ENCODE peak calls at places on chromosomes 5 and 9, in six cellular contexts. J, E, Z, B, Y and G are unnamed samples.

GRCh38 chr5:1542755-1543154 is 19.0 kb upstream of the LPCAT1 start:
- DNase-seq in Y (no peak), E (peak), B (no peak), Z (no peak), J (no peak), G (no peak)

GRCh38 chr9:16867571-16868311 is 2.7 kb downstream of the BNC2 start:
- DNase-seq in Z (no peak), Y (no peak), B (no peak), E (peak), J (no peak), G (no peak)

GRCh38 chr5:6495433-6496206 is 47.0 kb downstream of the UBE2QL1 start:
- DNase-seq in J (no peak), Y (peak), Z (no peak), E (no peak), B (no peak), G (no peak)

GRCh38 chr5:23820764-23821471 is 313.5 kb downstream of the PRDM9 start:
- DNase-seq in J (no peak), Y (peak), Z (peak), B (no peak), E (peak), G (peak)

GRCh38 chr9:89720721-89721660 is 116.2 kb downstream of the GADD45G start:
- DNase-seq in Y (no peak), J (no peak), Z (no peak), B (no peak), E (peak), G (no peak)

GRCh38 chr5:179620293-179620692 is 3.2 kb downstream of the HNRNPH1 start:
- DNase-seq in B (no peak), Y (no peak), J (no peak), Z (no peak), E (peak), G (no peak)

GRCh38 chr5:89437450-89438435 is 554.8 kb upstream of the MEF2C start:
- DNase-seq in Z (peak), J (no peak), E (no peak), B (no peak), Y (no peak), G (peak)

GRCh38 chr5:87121315-87122170 is 146.1 kb upstream of the RASA1 start:
- DNase-seq in Z (no peak), J (no peak), B (no peak), Y (no peak), E (peak), G (no peak)

GRCh38 chr5:39503148-39503547 is 78.4 kb upstream of the DAB2 start:
- DNase-seq in Z (no peak), J (no peak), B (no peak), E (peak), Y (no peak), G (no peak)

GRCh38 chr5:77777911-77778310 is 1.8 kb upstream of the TBCA start:
- DNase-seq in E (no peak), J (no peak), Z (no peak), Y (no peak), B (no peak), G (no peak)

GRCh38 chr5:32713396-32714381 is 2.6 kb downstream of the NPR3 start:
- DNase-seq in Y (no peak), Z (no peak), E (no peak), B (peak), J (no peak), G (no peak)

GRCh38 chr9:79189511-79189924 is 382.2 kb upstream of the TLE4 start:
- DNase-seq in Y (no peak), J (no peak), B (no peak), E (peak), Z (no peak), G (no peak)

GRCh38 chr5:91229031-91229623 is 154.0 kb downstream of the ARRDC3 start:
- DNase-seq in B (no peak), Y (no peak), E (no peak), Z (no peak), J (no peak), G (no peak)

GRCh38 chr5:31182146-31182545 is 11.3 kb upstream of the CDH6 start:
- DNase-seq in B (no peak), E (no peak), Y (no peak), J (no peak), Z (no peak), G (no peak)

GRCh38 chr9:70949239-70949638 is 172.2 kb downstream of the TRPM3 start:
- DNase-seq in Y (no peak), E (no peak), Z (no peak), B (no peak), J (no peak), G (no peak)

GRCh38 chr5:110209401-110209800 is 517.1 kb downstream of the TMEM232 start:
- DNase-seq in J (no peak), Z (no peak), E (no peak), Y (no peak), B (no peak), G (no peak)

GRCh38 chr9:136204838-136205706 is at the start of gene LHX3:
- DNase-seq in Z (no peak), E (peak), Y (no peak), J (peak), B (peak), G (no peak)

GRCh38 chr5:8457187-8458037 is 588.5 kb downstream of the MTRR start:
- DNase-seq in B (peak), E (peak), Z (peak), Y (peak), J (peak), G (peak)